ENCODE peak calls at places on chromosomes 12 and 14, in nine cellular contexts. One of them, this sample, is unnamed.

GRCh38 chr14:76113691-76114090 is 38.0 kb upstream of the GPATCH2L start:
- DNase-seq in cardiac fibroblast: no peak
- DNase-seq in left cardiac atrium: no peak
- DNase-seq in fibroblast of pulmonary artery: no peak
- DNase-seq in AG20443: no peak
- DNase-seq in NCI-H1092 treated with DMSO at 0.1 percent for 48 hours: no peak
- DNase-seq in K562: no peak
- DNase-seq in stimulated activated CD4-positive, alpha-beta T cell treated with anti-CD3 and anti-CD28 coated beads, Interleukin-2, amount 100 ng/mL, for 48 hours: no peak
- DNase-seq in amniotic stem cell: no peak
- DNase-seq in this sample: no peak

GRCh38 chr12:46915082-46915481 is 89.3 kb upstream of the SLC38A4 start:
- DNase-seq in cardiac fibroblast: peak
- DNase-seq in left cardiac atrium: peak
- DNase-seq in fibroblast of pulmonary artery: peak
- DNase-seq in AG20443: peak
- DNase-seq in NCI-H1092 treated with DMSO at 0.1 percent for 48 hours: no peak
- DNase-seq in K562: no peak
- DNase-seq in stimulated activated CD4-positive, alpha-beta T cell treated with anti-CD3 and anti-CD28 coated beads, Interleukin-2, amount 100 ng/mL, for 48 hours: no peak
- DNase-seq in amniotic stem cell: peak
- DNase-seq in this sample: peak

GRCh38 chr12:109027767-109028166 is 6.9 kb upstream of the SVOP start:
- DNase-seq in cardiac fibroblast: peak
- DNase-seq in left cardiac atrium: no peak
- DNase-seq in fibroblast of pulmonary artery: peak
- DNase-seq in AG20443: no peak
- DNase-seq in NCI-H1092 treated with DMSO at 0.1 percent for 48 hours: no peak
- DNase-seq in K562: no peak
- DNase-seq in stimulated activated CD4-positive, alpha-beta T cell treated with anti-CD3 and anti-CD28 coated beads, Interleukin-2, amount 100 ng/mL, for 48 hours: no peak
- DNase-seq in amniotic stem cell: no peak
- DNase-seq in this sample: peak

GRCh38 chr14:94801225-94801624 is 31.3 kb upstream of the GSC start:
- DNase-seq in cardiac fibroblast: no peak
- DNase-seq in left cardiac atrium: no peak
- DNase-seq in fibroblast of pulmonary artery: no peak
- DNase-seq in AG20443: no peak
- DNase-seq in NCI-H1092 treated with DMSO at 0.1 percent for 48 hours: no peak
- DNase-seq in K562: no peak
- DNase-seq in stimulated activated CD4-positive, alpha-beta T cell treated with anti-CD3 and anti-CD28 coated beads, Interleukin-2, amount 100 ng/mL, for 48 hours: no peak
- DNase-seq in amniotic stem cell: no peak
- DNase-seq in this sample: no peak

GRCh38 chr14:102213984-102214658 is 74.4 kb downstream of the WDR20 start:
- DNase-seq in cardiac fibroblast: no peak
- DNase-seq in left cardiac atrium: no peak
- DNase-seq in fibroblast of pulmonary artery: no peak
- DNase-seq in AG20443: peak
- DNase-seq in NCI-H1092 treated with DMSO at 0.1 percent for 48 hours: no peak
- DNase-seq in K562: no peak
- DNase-seq in stimulated activated CD4-positive, alpha-beta T cell treated with anti-CD3 and anti-CD28 coated beads, Interleukin-2, amount 100 ng/mL, for 48 hours: no peak
- DNase-seq in amniotic stem cell: no peak
- DNase-seq in this sample: no peak

GRCh38 chr12:127280393-127281275 is 986.3 kb upstream of the TMEM132C start:
- DNase-seq in cardiac fibroblast: no peak
- DNase-seq in left cardiac atrium: peak
- DNase-seq in fibroblast of pulmonary artery: no peak
- DNase-seq in AG20443: peak
- DNase-seq in NCI-H1092 treated with DMSO at 0.1 percent for 48 hours: peak
- DNase-seq in K562: peak
- DNase-seq in stimulated activated CD4-positive, alpha-beta T cell treated with anti-CD3 and anti-CD28 coated beads, Interleukin-2, amount 100 ng/mL, for 48 hours: peak
- DNase-seq in amniotic stem cell: no peak
- DNase-seq in this sample: no peak

GRCh38 chr14:39576726-39577125 is 144.5 kb upstream of the FBXO33 start:
- DNase-seq in cardiac fibroblast: no peak
- DNase-seq in left cardiac atrium: no peak
- DNase-seq in fibroblast of pulmonary artery: no peak
- DNase-seq in AG20443: no peak
- DNase-seq in NCI-H1092 treated with DMSO at 0.1 percent for 48 hours: no peak
- DNase-seq in K562: no peak
- DNase-seq in stimulated activated CD4-positive, alpha-beta T cell treated with anti-CD3 and anti-CD28 coated beads, Interleukin-2, amount 100 ng/mL, for 48 hours: no peak
- DNase-seq in amniotic stem cell: no peak
- DNase-seq in this sample: peak

GRCh38 chr14:85444685-85445084 is 85.3 kb upstream of the FLRT2 start:
- DNase-seq in cardiac fibroblast: peak
- DNase-seq in left cardiac atrium: no peak
- DNase-seq in fibroblast of pulmonary artery: peak
- DNase-seq in AG20443: no peak
- DNase-seq in NCI-H1092 treated with DMSO at 0.1 percent for 48 hours: peak
- DNase-seq in K562: no peak
- DNase-seq in stimulated activated CD4-positive, alpha-beta T cell treated with anti-CD3 and anti-CD28 coated beads, Interleukin-2, amount 100 ng/mL, for 48 hours: no peak
- DNase-seq in amniotic stem cell: no peak
- DNase-seq in this sample: no peak

GRCh38 chr12:5546616-5547015 is 114.7 kb downstream of the NTF3 start:
- DNase-seq in cardiac fibroblast: no peak
- DNase-seq in left cardiac atrium: no peak
- DNase-seq in fibroblast of pulmonary artery: no peak
- DNase-seq in AG20443: peak
- DNase-seq in NCI-H1092 treated with DMSO at 0.1 percent for 48 hours: no peak
- DNase-seq in K562: no peak
- DNase-seq in stimulated activated CD4-positive, alpha-beta T cell treated with anti-CD3 and anti-CD28 coated beads, Interleukin-2, amount 100 ng/mL, for 48 hours: no peak
- DNase-seq in amniotic stem cell: peak
- DNase-seq in this sample: no peak

GRCh38 chr14:69439516-69440270 is 41.2 kb downstream of the SLC39A9 start:
- DNase-seq in cardiac fibroblast: no peak
- DNase-seq in left cardiac atrium: no peak
- DNase-seq in fibroblast of pulmonary artery: no peak
- DNase-seq in AG20443: no peak
- DNase-seq in NCI-H1092 treated with DMSO at 0.1 percent for 48 hours: no peak
- DNase-seq in K562: no peak
- DNase-seq in stimulated activated CD4-positive, alpha-beta T cell treated with anti-CD3 and anti-CD28 coated beads, Interleukin-2, amount 100 ng/mL, for 48 hours: no peak
- DNase-seq in amniotic stem cell: no peak
- DNase-seq in this sample: no peak

This sample was measured in non-pigmented ciliary epithelial cell.